ENCODE peak calls at places on chromosomes 7 and 10, in five cellular contexts. One of them, this sample, is unnamed.
A peak's percentile ranks its signal among the peaks of the same experiment; 100 is the strongest.

GRCh38 chr7:46291601-46292150 is 370.6 kb upstream of the IGFBP3 start:
- DNase-seq in MM.1S: no peak
- DNase-seq in cardiac muscle cell: no peak
- DNase-seq in pancreas: no peak
- DNase-seq in RWPE1: peak; percentile 71
- DNase-seq in this sample: no peak

GRCh38 chr10:104766341-104766740 is 125.3 kb downstream of the SORCS3 start:
- DNase-seq in pancreas: no peak
- DNase-seq in cardiac muscle cell: no peak
- DNase-seq in RWPE1: peak; percentile 13
- DNase-seq in MM.1S: no peak
- DNase-seq in this sample: no peak

GRCh38 chr7:55004579-55004978 is 14.2 kb upstream of the EGFR start:
- DNase-seq in MM.1S: no peak
- DNase-seq in RWPE1: no peak
- DNase-seq in cardiac muscle cell: no peak
- DNase-seq in pancreas: no peak
- DNase-seq in this sample: no peak

GRCh38 chr7:96737545-96738050 is 28.0 kb upstream of the SEM1 start:
- DNase-seq in RWPE1: no peak
- DNase-seq in MM.1S: no peak
- DNase-seq in cardiac muscle cell: no peak
- DNase-seq in pancreas: no peak
- DNase-seq in this sample: no peak

GRCh38 chr10:34540492-34540891 is 274.6 kb downstream of the PARD3 start:
- DNase-seq in cardiac muscle cell: no peak
- DNase-seq in RWPE1: no peak
- DNase-seq in MM.1S: no peak
- DNase-seq in pancreas: no peak
- DNase-seq in this sample: no peak

GRCh38 chr7:150431839-150432658 is 18.4 kb upstream of the GIMAP8 start:
- DNase-seq in cardiac muscle cell: no peak
- DNase-seq in MM.1S: no peak
- DNase-seq in RWPE1: no peak
- DNase-seq in pancreas: no peak
- DNase-seq in this sample: no peak

GRCh38 chr7:117889611-117890010 is 16.4 kb upstream of the CTTNBP2 start:
- DNase-seq in pancreas: no peak
- DNase-seq in RWPE1: no peak
- DNase-seq in MM.1S: no peak
- DNase-seq in cardiac muscle cell: no peak
- DNase-seq in this sample: no peak

GRCh38 chr10:47340613-47341170 is 7.5 kb upstream of the RBP3 start:
- DNase-seq in pancreas: peak; percentile 81
- DNase-seq in RWPE1: peak; percentile 71
- DNase-seq in cardiac muscle cell: peak; percentile 66
- DNase-seq in MM.1S: peak; percentile 46
- DNase-seq in this sample: peak; percentile 68

GRCh38 chr10:113540845-113541553 is 11.9 kb upstream of the HABP2 start:
- DNase-seq in pancreas: peak; percentile 28
- DNase-seq in RWPE1: no peak
- DNase-seq in MM.1S: no peak
- DNase-seq in cardiac muscle cell: no peak
- DNase-seq in this sample: no peak

GRCh38 chr7:18958627-18959026 is 158.8 kb downstream of the TWIST1 start:
- DNase-seq in cardiac muscle cell: no peak
- DNase-seq in RWPE1: no peak
- DNase-seq in MM.1S: no peak
- DNase-seq in pancreas: no peak
- DNase-seq in this sample: no peak

GRCh38 chr7:143393267-143394041 is 12.3 kb downstream of the ZYX start:
- DNase-seq in MM.1S: no peak
- DNase-seq in pancreas: peak; percentile 63
- DNase-seq in RWPE1: no peak
- DNase-seq in cardiac muscle cell: no peak
- DNase-seq in this sample: no peak

GRCh38 chr10:792792-793100 is 103.3 kb upstream of the DIP2C start:
- DNase-seq in pancreas: no peak
- DNase-seq in MM.1S: no peak
- DNase-seq in cardiac muscle cell: no peak
- DNase-seq in RWPE1: no peak
- DNase-seq in this sample: no peak

GRCh38 chr7:90625562-90625961 is 29.4 kb downstream of the CDK14 start:
- DNase-seq in RWPE1: peak; percentile 11
- DNase-seq in MM.1S: no peak
- DNase-seq in pancreas: no peak
- DNase-seq in cardiac muscle cell: peak; percentile 96
- DNase-seq in this sample: no peak

GRCh38 chr7:142445019-142445686 is 187.3 kb upstream of the PRSS58 start:
- DNase-seq in pancreas: no peak
- DNase-seq in cardiac muscle cell: peak; percentile 56
- DNase-seq in MM.1S: peak; percentile 78
- DNase-seq in RWPE1: no peak
- DNase-seq in this sample: no peak

GRCh38 chr7:2009541-2010001 is 223.2 kb downstream of the MAD1L1 start:
- DNase-seq in cardiac muscle cell: no peak
- DNase-seq in MM.1S: no peak
- DNase-seq in RWPE1: no peak
- DNase-seq in pancreas: peak; percentile 33
- DNase-seq in this sample: no peak

GRCh38 chr7:83852136-83852535 is 203.2 kb upstream of the SEMA3E start:
- DNase-seq in MM.1S: no peak
- DNase-seq in pancreas: no peak
- DNase-seq in cardiac muscle cell: no peak
- DNase-seq in RWPE1: no peak
- DNase-seq in this sample: no peak

GRCh38 chr7:143299840-143300239 is 11.7 kb downstream of the CASP2 start:
- DNase-seq in cardiac muscle cell: peak; percentile 44
- DNase-seq in pancreas: peak; percentile 53
- DNase-seq in RWPE1: no peak
- DNase-seq in MM.1S: peak; percentile 40
- DNase-seq in this sample: peak; percentile 38

GRCh38 chr10:124675261-124675660 is 68.9 kb downstream of the FAM53B start:
- DNase-seq in pancreas: peak; percentile 5
- DNase-seq in RWPE1: no peak
- DNase-seq in MM.1S: no peak
- DNase-seq in cardiac muscle cell: no peak
- DNase-seq in this sample: no peak

GRCh38 chr10:131626274-131626673 is 274.5 kb upstream of the PPP2R2D start:
- DNase-seq in cardiac muscle cell: no peak
- DNase-seq in pancreas: no peak
- DNase-seq in MM.1S: no peak
- DNase-seq in RWPE1: no peak
- DNase-seq in this sample: no peak

GRCh38 chr10:28722065-28722803 is 44.9 kb downstream of the BAMBI start:
- DNase-seq in RWPE1: no peak
- DNase-seq in pancreas: peak; percentile 28
- DNase-seq in MM.1S: no peak
- DNase-seq in cardiac muscle cell: peak; percentile 73
- DNase-seq in this sample: no peak

GRCh38 chr7:20535541-20535940 is 79.9 kb upstream of the ABCB5 start:
- DNase-seq in pancreas: no peak
- DNase-seq in MM.1S: no peak
- DNase-seq in cardiac muscle cell: no peak
- DNase-seq in RWPE1: no peak
- DNase-seq in this sample: no peak
- H3K27ac ChIP-seq in pancreas: no peak overlapping the region
- H3K27ac ChIP-seq in MM.1S: no peak overlapping the region
- H3K27ac ChIP-seq in cardiac muscle cell: no peak overlapping the region
- H3K27ac ChIP-seq in RWPE1: no peak overlapping the region
- H3K27ac ChIP-seq in this sample: no peak overlapping the region

DNA sequence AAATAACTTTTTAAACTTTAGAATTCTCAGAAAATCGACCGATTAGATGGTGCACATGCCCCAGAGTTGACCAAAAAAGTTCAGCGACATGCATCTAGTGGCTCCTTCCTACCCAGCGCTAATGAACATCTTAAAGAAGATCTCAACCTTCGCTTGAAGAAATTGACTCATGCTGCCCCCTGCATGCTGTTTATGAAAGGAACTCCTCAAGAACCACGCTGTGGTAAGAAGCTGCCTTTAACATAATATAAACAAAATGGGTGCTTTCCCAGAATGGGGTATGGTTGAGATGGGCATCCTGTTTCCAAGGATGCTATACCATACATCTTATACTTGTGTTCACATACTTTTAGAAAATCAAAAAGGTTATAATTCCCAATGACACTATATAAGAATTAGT is 24.6 kb downstream of the GLRX3 start:
- DNase-seq in MM.1S: no peak
- DNase-seq in pancreas: no peak
- DNase-seq in cardiac muscle cell: no peak
- DNase-seq in RWPE1: no peak
- DNase-seq in this sample: no peak
- TF ChIP-seq CTCF in MM.1S: no peak
- TF ChIP-seq CTCF in pancreas: no peak
- TF ChIP-seq CTCF in cardiac muscle cell: no peak
- TF ChIP-seq CTCF in RWPE1: no peak
- TF ChIP-seq CTCF in this sample: no peak

GRCh38 chr7:22185559-22185958 is 171.4 kb downstream of the RAPGEF5 start:
- DNase-seq in cardiac muscle cell: no peak
- DNase-seq in RWPE1: no peak
- DNase-seq in MM.1S: no peak
- DNase-seq in pancreas: no peak
- DNase-seq in this sample: no peak
- H3K27ac ChIP-seq in cardiac muscle cell: no peak overlapping the region
- H3K27ac ChIP-seq in RWPE1: no peak overlapping the region
- H3K27ac ChIP-seq in MM.1S: no peak overlapping the region
- H3K27ac ChIP-seq in pancreas: no peak overlapping the region
- H3K27ac ChIP-seq in this sample: no peak overlapping the region

GRCh38 chr7:8435120-8435519 is 1.7 kb downstream of the NXPH1 start:
- DNase-seq in RWPE1: no peak
- DNase-seq in MM.1S: no peak
- DNase-seq in pancreas: no peak
- DNase-seq in cardiac muscle cell: no peak
- DNase-seq in this sample: no peak

GRCh38 chr7:8434290-8435002 is 1.0 kb downstream of the NXPH1 start:
- DNase-seq in MM.1S: no peak
- DNase-seq in pancreas: no peak
- DNase-seq in cardiac muscle cell: no peak
- DNase-seq in RWPE1: no peak
- DNase-seq in this sample: no peak

GRCh38 chr7:8435597-8436243 is 2.3 kb downstream of the NXPH1 start:
- DNase-seq in MM.1S: no peak
- DNase-seq in cardiac muscle cell: no peak
- DNase-seq in pancreas: no peak
- DNase-seq in RWPE1: no peak
- DNase-seq in this sample: no peak

GRCh38 chr7:8430643-8431042 is 2.8 kb upstream of the NXPH1 start:
- DNase-seq in MM.1S: no peak
- DNase-seq in cardiac muscle cell: no peak
- DNase-seq in RWPE1: no peak
- DNase-seq in pancreas: no peak
- DNase-seq in this sample: no peak

GRCh38 chr7:8433477-8434289 is at the start of gene NXPH1:
- DNase-seq in RWPE1: no peak
- DNase-seq in cardiac muscle cell: peak; percentile 88
- DNase-seq in MM.1S: peak; percentile 18
- DNase-seq in pancreas: peak; percentile 38
- DNase-seq in this sample: no peak
- TF ChIP-seq CTCF in RWPE1: no peak
- TF ChIP-seq CTCF in cardiac muscle cell: no peak
- TF ChIP-seq CTCF in MM.1S: peak; percentile 10
- TF ChIP-seq CTCF in pancreas: no peak
- TF ChIP-seq CTCF in this sample: no peak

DNA sequence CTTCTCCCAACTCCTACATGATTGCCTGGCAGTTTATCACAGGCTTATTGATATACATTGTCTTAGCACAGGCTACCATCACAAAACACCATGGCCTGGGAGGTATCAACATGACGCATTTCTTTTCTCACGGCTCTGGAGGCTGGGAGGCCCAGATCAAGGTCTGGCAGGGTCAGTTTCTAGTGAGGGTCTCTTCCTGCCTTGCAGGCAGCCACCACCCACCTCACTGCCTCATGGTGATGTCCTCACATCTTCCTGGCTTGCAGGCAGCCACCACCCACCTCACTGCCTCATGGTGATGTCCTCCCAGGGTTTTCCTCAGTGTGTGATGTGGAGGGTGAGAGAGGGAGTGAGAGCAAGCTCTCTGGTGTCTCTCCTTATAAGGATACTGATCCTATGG is 599.3 kb upstream of the MKI67 start:
- DNase-seq in cardiac muscle cell: no peak
- DNase-seq in RWPE1: no peak
- DNase-seq in pancreas: no peak
- DNase-seq in MM.1S: no peak
- DNase-seq in this sample: no peak
- H3K27ac ChIP-seq in cardiac muscle cell: no peak overlapping the region
- H3K27ac ChIP-seq in RWPE1: no peak overlapping the region
- H3K27ac ChIP-seq in pancreas: no peak overlapping the region
- H3K27ac ChIP-seq in MM.1S: no peak overlapping the region
- H3K27ac ChIP-seq in this sample: no peak overlapping the region

GRCh38 chr7:15555385-15555859 is 6.4 kb downstream of the AGMO start:
- DNase-seq in pancreas: no peak
- DNase-seq in RWPE1: no peak
- DNase-seq in MM.1S: no peak
- DNase-seq in cardiac muscle cell: no peak
- DNase-seq in this sample: no peak
- TF ChIP-seq CTCF in pancreas: no peak
- TF ChIP-seq CTCF in RWPE1: no peak
- TF ChIP-seq CTCF in MM.1S: no peak
- TF ChIP-seq CTCF in cardiac muscle cell: peak; percentile 18
- TF ChIP-seq CTCF in this sample: no peak

GRCh38 chr10:51766423-51767145 is 67.2 kb upstream of the CSTF2T start:
- DNase-seq in cardiac muscle cell: no peak
- DNase-seq in pancreas: no peak
- DNase-seq in RWPE1: no peak
- DNase-seq in MM.1S: no peak
- DNase-seq in this sample: no peak
- H3K27ac ChIP-seq in cardiac muscle cell: no peak overlapping the region
- H3K27ac ChIP-seq in pancreas: no peak overlapping the region
- H3K27ac ChIP-seq in RWPE1: no peak overlapping the region
- H3K27ac ChIP-seq in MM.1S: no peak overlapping the region
- H3K27ac ChIP-seq in this sample: no peak overlapping the region

DNA sequence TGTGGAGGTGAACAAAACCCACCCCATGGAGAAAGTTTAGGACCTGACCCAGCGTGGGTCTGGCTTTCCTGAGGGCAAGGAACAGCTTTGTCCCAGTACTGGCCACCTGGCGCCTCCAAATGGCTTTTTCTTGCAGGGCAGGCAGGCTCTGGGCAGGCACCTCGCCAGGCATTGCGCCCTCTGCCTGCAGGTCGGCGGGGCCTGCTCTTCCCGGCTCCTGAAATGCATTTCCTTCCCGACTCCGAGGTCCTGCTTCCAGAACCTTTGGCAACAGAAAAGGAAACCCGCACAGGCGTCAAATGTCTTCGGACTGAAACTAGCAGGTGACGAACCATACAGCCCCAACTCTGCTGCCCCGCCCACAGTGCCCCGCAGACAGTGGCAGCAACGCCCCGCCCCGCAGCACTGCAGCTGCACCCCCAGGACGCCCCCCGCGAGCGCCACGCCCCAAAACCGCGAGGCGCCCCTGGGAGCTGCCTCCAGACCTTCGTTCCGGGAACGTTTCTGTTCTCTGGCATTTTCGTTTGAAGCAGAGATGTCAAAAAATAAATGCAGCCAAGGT is 65.5 kb downstream of the C10orf143 start:
- DNase-seq in RWPE1: peak; percentile 43
- DNase-seq in cardiac muscle cell: peak; percentile 26
- DNase-seq in MM.1S: no peak
- DNase-seq in pancreas: no peak
- DNase-seq in this sample: no peak
- TF ChIP-seq CTCF in RWPE1: no peak
- TF ChIP-seq CTCF in cardiac muscle cell: peak; percentile 31
- TF ChIP-seq CTCF in MM.1S: no peak
- TF ChIP-seq CTCF in pancreas: no peak
- TF ChIP-seq CTCF in this sample: no peak